ENCODE peak calls at places on chromosomes 13 and 19, in five cellular contexts. One of them, this sample, is unnamed.

GRCh38 chr19:53394522-53394973 is 401 bp upstream of the ZNF765 start:
- DNase-seq in A549: no peak
- DNase-seq in GM12878: peak
- DNase-seq in IMR-90: peak
- DNase-seq in K562: no peak
- DNase-seq in this sample: peak

GRCh38 chr19:53328967-53329366 is 4.6 kb upstream of the ZNF845 start:
- DNase-seq in A549: no peak
- DNase-seq in GM12878: no peak
- DNase-seq in K562: peak
- DNase-seq in IMR-90: peak
- DNase-seq in this sample: peak

GRCh38 chr19:50728084-50728737 is 5.0 kb downstream of the CLEC11A start:
- DNase-seq in GM12878: no peak
- DNase-seq in IMR-90: peak
- DNase-seq in A549: no peak
- DNase-seq in K562: peak
- DNase-seq in this sample: peak

GRCh38 chr13:82627183-82627582 is 1255.1 kb downstream of the SLITRK1 start:
- DNase-seq in K562: no peak
- DNase-seq in GM12878: no peak
- DNase-seq in A549: peak
- DNase-seq in IMR-90: peak
- DNase-seq in this sample: no peak

GRCh38 chr13:59494560-59494970 is 669.2 kb downstream of the DIAPH3 start:
- DNase-seq in GM12878: no peak
- DNase-seq in IMR-90: peak
- DNase-seq in A549: no peak
- DNase-seq in K562: peak
- DNase-seq in this sample: no peak

GRCh38 chr13:48579167-48579918 is 46.5 kb upstream of the RCBTB2 start:
- DNase-seq in A549: no peak
- DNase-seq in K562: no peak
- DNase-seq in IMR-90: no peak
- DNase-seq in GM12878: peak
- DNase-seq in this sample: no peak

GRCh38 chr13:79492313-79492798 is 11.4 kb downstream of the NDFIP2 start:
- DNase-seq in K562: no peak
- DNase-seq in GM12878: no peak
- DNase-seq in IMR-90: peak
- DNase-seq in A549: no peak
- DNase-seq in this sample: no peak

GRCh38 chr19:1394252-1395193 is 6.8 kb downstream of the GAMT start:
- DNase-seq in GM12878: no peak
- DNase-seq in K562: peak
- DNase-seq in A549: no peak
- DNase-seq in IMR-90: no peak
- DNase-seq in this sample: no peak

GRCh38 chr13:100887729-100888151 is 213.1 kb upstream of the TMTC4 start:
- DNase-seq in GM12878: no peak
- DNase-seq in IMR-90: peak
- DNase-seq in K562: no peak
- DNase-seq in A549: peak
- DNase-seq in this sample: no peak

GRCh38 chr13:94209110-94209509 is 270.4 kb downstream of the DCT start:
- DNase-seq in A549: no peak
- DNase-seq in GM12878: no peak
- DNase-seq in IMR-90: no peak
- DNase-seq in K562: no peak
- DNase-seq in this sample: no peak

GRCh38 chr19:18946335-18946734 is 5.3 kb upstream of the HOMER3 start:
- DNase-seq in K562: no peak
- DNase-seq in GM12878: no peak
- DNase-seq in A549: no peak
- DNase-seq in IMR-90: no peak
- DNase-seq in this sample: no peak

GRCh38 chr13:42363941-42364612 is 92.1 kb downstream of the AKAP11 start:
- DNase-seq in A549: peak
- DNase-seq in IMR-90: peak
- DNase-seq in GM12878: no peak
- DNase-seq in K562: no peak
- DNase-seq in this sample: no peak

GRCh38 chr13:85590231-85590931 is 208.8 kb downstream of the SLITRK6 start:
- DNase-seq in GM12878: no peak
- DNase-seq in K562: no peak
- DNase-seq in A549: peak
- DNase-seq in IMR-90: no peak
- DNase-seq in this sample: no peak

GRCh38 chr19:55368701-55369563 is 1.3 kb downstream of the IL11 start:
- DNase-seq in IMR-90: peak
- DNase-seq in GM12878: no peak
- DNase-seq in K562: peak
- DNase-seq in A549: peak
- DNase-seq in this sample: peak

GRCh38 chr13:49348748-49349147 is 95.1 kb downstream of the CAB39L start:
- DNase-seq in GM12878: no peak
- DNase-seq in K562: no peak
- DNase-seq in A549: no peak
- DNase-seq in IMR-90: no peak
- DNase-seq in this sample: no peak

GRCh38 chr19:2171349-2172145 is 7.8 kb downstream of the DOT1L start:
- DNase-seq in A549: no peak
- DNase-seq in K562: peak
- DNase-seq in IMR-90: peak
- DNase-seq in GM12878: peak
- DNase-seq in this sample: peak

GRCh38 chr13:43390582-43390981 is 367.2 kb downstream of the DNAJC15 start:
- DNase-seq in A549: no peak
- DNase-seq in IMR-90: no peak
- DNase-seq in GM12878: no peak
- DNase-seq in K562: no peak
- DNase-seq in this sample: no peak

GRCh38 chr13:106505295-106505694 is 30.2 kb downstream of the EFNB2 start:
- DNase-seq in A549: no peak
- DNase-seq in GM12878: no peak
- DNase-seq in K562: no peak
- DNase-seq in IMR-90: no peak
- DNase-seq in this sample: no peak

GRCh38 chr19:7692417-7693088 is 9.4 kb downstream of the FCER2 start:
- DNase-seq in GM12878: no peak
- DNase-seq in IMR-90: no peak
- DNase-seq in A549: no peak
- DNase-seq in K562: no peak
- DNase-seq in this sample: no peak

GRCh38 chr13:22061371-22061805 is 390.5 kb downstream of the FGF9 start:
- DNase-seq in IMR-90: no peak
- DNase-seq in K562: no peak
- DNase-seq in A549: no peak
- DNase-seq in GM12878: peak
- DNase-seq in this sample: no peak

GRCh38 chr13:111337206-111337605 is 16.8 kb downstream of the TEX29 start:
- DNase-seq in K562: no peak
- DNase-seq in IMR-90: peak
- DNase-seq in GM12878: no peak
- DNase-seq in A549: no peak
- DNase-seq in this sample: no peak

GRCh38 chr13:20702945-20703784 is at the start of gene IL17D:
- DNase-seq in GM12878: no peak
- DNase-seq in IMR-90: no peak
- DNase-seq in K562: peak
- DNase-seq in A549: no peak
- DNase-seq in this sample: peak

GRCh38 chr19:18161691-18162039 is 8.7 kb downstream of the PIK3R2 start:
- DNase-seq in K562: no peak
- DNase-seq in A549: no peak
- DNase-seq in IMR-90: no peak
- DNase-seq in GM12878: no peak
- DNase-seq in this sample: no peak

GRCh38 chr19:4232614-4233281 is 3.4 kb downstream of the EBI3 start:
- DNase-seq in K562: peak
- DNase-seq in GM12878: no peak
- DNase-seq in IMR-90: no peak
- DNase-seq in A549: no peak
- DNase-seq in this sample: peak

GRCh38 chr19:4238831-4239230 is 8.0 kb upstream of the YJU2 start:
- DNase-seq in A549: no peak
- DNase-seq in K562: no peak
- DNase-seq in GM12878: no peak
- DNase-seq in IMR-90: no peak
- DNase-seq in this sample: no peak

GRCh38 chr19:4234862-4235201 is 5.5 kb downstream of the EBI3 start:
- DNase-seq in GM12878: no peak
- DNase-seq in K562: peak
- DNase-seq in IMR-90: no peak
- DNase-seq in A549: no peak
- DNase-seq in this sample: no peak

GRCh38 chr19:4233282-4233853 is 4.0 kb downstream of the EBI3 start:
- DNase-seq in K562: peak
- DNase-seq in IMR-90: peak
- DNase-seq in GM12878: no peak
- DNase-seq in A549: peak
- DNase-seq in this sample: peak

DNA sequence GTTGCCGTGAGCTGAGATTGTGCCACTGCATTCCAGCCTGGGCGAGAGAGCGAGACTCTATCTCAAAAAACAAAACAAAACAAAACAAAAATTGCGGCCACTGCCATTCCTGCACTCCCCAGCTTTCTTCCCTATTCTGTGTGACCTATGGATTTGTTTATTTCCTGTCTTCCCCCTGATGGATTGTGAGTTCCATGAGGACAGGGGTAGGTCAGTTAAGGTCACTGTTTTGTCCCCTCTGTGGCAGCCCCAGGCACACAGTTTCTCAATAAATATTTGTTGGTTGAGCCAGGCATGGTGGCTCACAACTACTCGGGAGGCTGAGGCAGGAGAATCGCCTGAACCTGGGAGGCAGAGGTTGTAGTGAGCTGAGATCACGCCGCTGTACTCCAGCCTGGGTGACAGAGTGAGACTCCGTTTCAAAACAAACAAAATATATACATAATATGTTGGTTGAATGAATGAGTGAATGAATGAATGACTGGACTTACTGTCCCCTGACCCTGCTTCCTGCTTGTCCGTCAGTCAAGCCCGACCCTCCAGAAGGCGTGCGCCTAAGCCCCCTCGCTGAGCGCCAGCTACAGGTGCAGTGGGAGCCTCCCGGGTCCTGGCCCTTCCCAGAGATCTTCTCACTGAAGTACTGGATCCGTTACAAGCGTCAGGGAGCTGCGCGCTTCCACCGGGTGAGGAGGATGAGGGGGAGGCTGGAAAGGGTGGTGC is 5.0 kb downstream of the EBI3 start:
- DNase-seq in GM12878: no peak
- DNase-seq in IMR-90: no peak
- DNase-seq in A549: no peak
- DNase-seq in K562: peak
- DNase-seq in this sample: no peak
- TF ChIP-seq RCOR1 in GM12878: no peak
- TF ChIP-seq RCOR1 in IMR-90: no peak
- TF ChIP-seq RCOR1 in A549: no peak
- TF ChIP-seq RCOR1 in K562: no peak
- TF ChIP-seq RCOR1 in this sample: no peak

GRCh38 chr19:16508546-16508945 is 12.4 kb downstream of the C19orf44 start:
- DNase-seq in GM12878: no peak
- DNase-seq in A549: no peak
- DNase-seq in K562: no peak
- DNase-seq in IMR-90: no peak
- DNase-seq in this sample: no peak

GRCh38 chr19:16509141-16510061 is 13.2 kb downstream of the C19orf44 start:
- DNase-seq in K562: no peak
- DNase-seq in GM12878: no peak
- DNase-seq in A549: no peak
- DNase-seq in IMR-90: peak
- DNase-seq in this sample: peak

GRCh38 chr19:16506961-16507360 is 10.8 kb downstream of the C19orf44 start:
- DNase-seq in A549: no peak
- DNase-seq in K562: no peak
- DNase-seq in IMR-90: no peak
- DNase-seq in GM12878: no peak
- DNase-seq in this sample: no peak

DNA sequence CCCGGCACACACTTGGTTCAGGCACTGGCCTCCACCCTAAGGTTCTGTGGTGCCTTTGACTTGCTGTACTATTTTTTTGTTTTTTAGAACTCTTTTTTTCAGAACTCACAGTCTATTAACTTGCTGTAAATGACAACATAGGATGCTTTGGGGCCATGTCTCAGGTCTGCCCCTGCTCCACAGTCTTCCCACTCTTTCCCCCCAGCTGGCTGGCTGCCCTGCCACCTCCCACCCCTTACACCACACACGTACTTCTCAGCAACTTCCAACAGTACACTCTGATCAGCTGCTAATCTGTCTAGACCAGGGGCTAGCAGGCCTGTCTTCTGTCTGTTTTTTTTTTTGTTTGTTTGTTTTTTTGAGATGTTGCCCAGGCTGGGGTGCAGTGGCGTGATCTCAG is 8.1 kb downstream of the C19orf44 start:
- DNase-seq in IMR-90: no peak
- DNase-seq in A549: no peak
- DNase-seq in GM12878: no peak
- DNase-seq in K562: no peak
- DNase-seq in this sample: no peak
- TF ChIP-seq RCOR1 in IMR-90: no peak
- TF ChIP-seq RCOR1 in A549: no peak
- TF ChIP-seq RCOR1 in GM12878: no peak
- TF ChIP-seq RCOR1 in K562: no peak
- TF ChIP-seq RCOR1 in this sample: no peak

DNA sequence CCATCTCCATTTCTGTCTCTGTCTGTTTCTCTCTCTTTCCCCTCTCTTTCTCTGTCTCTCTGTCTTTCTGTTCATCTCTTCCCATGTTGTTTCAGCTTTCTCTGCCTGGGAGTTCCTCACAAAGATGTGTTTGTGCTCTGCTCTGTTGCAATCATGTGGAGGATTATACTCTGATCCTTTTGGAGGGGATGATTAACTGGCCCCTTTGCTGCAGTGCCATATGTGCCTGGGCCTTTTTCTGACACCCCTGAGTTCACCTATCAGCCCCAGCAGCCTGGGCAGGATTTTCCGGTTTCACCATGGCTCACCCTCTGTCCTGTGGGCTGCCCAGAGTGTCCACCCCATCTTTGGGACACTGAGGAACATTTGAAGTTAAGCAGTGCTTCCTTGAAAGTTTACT is 9.0 kb upstream of the TEX26 start:
- DNase-seq in K562: no peak
- DNase-seq in IMR-90: no peak
- DNase-seq in GM12878: no peak
- DNase-seq in A549: no peak
- DNase-seq in this sample: no peak
- TF ChIP-seq RCOR1 in K562: no peak
- TF ChIP-seq RCOR1 in IMR-90: no peak
- TF ChIP-seq RCOR1 in GM12878: no peak
- TF ChIP-seq RCOR1 in A549: no peak
- TF ChIP-seq RCOR1 in this sample: no peak

DNA sequence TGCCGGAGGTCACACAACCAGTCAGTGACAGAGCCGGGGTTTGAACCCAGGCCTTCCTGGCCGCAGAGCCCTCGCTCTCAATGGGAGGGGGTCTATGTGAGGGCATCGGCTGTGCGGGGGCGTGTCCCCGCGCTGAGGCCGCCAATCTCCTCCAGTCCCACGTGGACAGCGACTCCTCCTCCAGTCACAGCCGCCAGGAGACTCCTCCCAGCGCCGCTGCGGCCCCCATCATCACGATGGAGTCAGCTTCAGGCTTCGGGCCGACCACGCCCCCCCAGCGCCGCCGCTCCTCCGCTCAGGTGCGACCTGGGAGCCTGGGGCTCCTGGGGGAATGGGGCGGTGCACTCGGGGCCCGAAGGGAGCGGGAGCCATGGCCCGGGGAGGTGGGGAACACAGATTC is 6.0 kb downstream of the SPRED3 start:
- DNase-seq in GM12878: no peak
- DNase-seq in K562: no peak
- DNase-seq in IMR-90: no peak
- DNase-seq in A549: no peak
- DNase-seq in this sample: no peak
- TF ChIP-seq RCOR1 in GM12878: no peak
- TF ChIP-seq RCOR1 in K562: no peak
- TF ChIP-seq RCOR1 in IMR-90: no peak
- TF ChIP-seq RCOR1 in A549: no peak
- TF ChIP-seq RCOR1 in this sample: no peak

This sample was measured in SK-N-SH.